ENCODE peak calls at places on chromosomes 11 and 22, in four cellular contexts. G is K562, F is GM12878, T is endothelial cell of umbilical vein. Z is an unnamed sample.

GRCh38 chr22:19995611-19996339 is 20.8 kb downstream of the ARVCF start:
- DNase-seq in G (no peak), F (no peak), T (peak), Z (no peak)

GRCh38 chr11:46755962-46756361 is 36.9 kb downstream of the F2 start:
- DNase-seq in G (no peak), F (no peak), T (no peak), Z (no peak)

GRCh38 chr22:27462190-27462589 is 339.4 kb downstream of the MN1 start:
- DNase-seq in G (no peak), F (no peak), T (no peak), Z (no peak)

GRCh38 chr11:10666556-10666955 is 27.0 kb downstream of the IRAG1 start:
- DNase-seq in G (no peak), F (no peak), T (no peak), Z (peak)

GRCh38 chr22:24703101-24703500 is 71.4 kb downstream of the PIWIL3 start:
- DNase-seq in G (peak), F (no peak), T (no peak), Z (peak)

GRCh38 chr11:2566223-2567025 is 121.6 kb downstream of the KCNQ1 start:
- DNase-seq in G (no peak), F (no peak), T (no peak), Z (no peak)

GRCh38 chr22:50136431-50137047 is 34.0 kb upstream of the PANX2 start:
- DNase-seq in G (no peak), F (no peak), T (no peak), Z (no peak)

GRCh38 chr11:124724854-124725718 is 14.7 kb upstream of the NRGN start:
- DNase-seq in G (no peak), F (peak), T (no peak), Z (no peak)

GRCh38 chr22:35430897-35431322 is 31.0 kb downstream of the MCM5 start:
- DNase-seq in G (peak), F (no peak), T (peak), Z (peak)

GRCh38 chr22:29121124-29121523 is 48.3 kb downstream of the KREMEN1 start:
- DNase-seq in G (no peak), F (no peak), T (no peak), Z (no peak)

GRCh38 chr22:18104566-18104965 is 6.0 kb upstream of the TUBA8 start:
- DNase-seq in G (no peak), F (no peak), T (no peak), Z (peak)

GRCh38 chr11:68469122-68469521 is 8.6 kb downstream of the PPP6R3 start:
- DNase-seq in G (no peak), F (no peak), T (no peak), Z (peak)

GRCh38 chr11:65977621-65978390 is 16.3 kb downstream of the SART1 start:
- DNase-seq in G (no peak), F (no peak), T (no peak), Z (no peak)

GRCh38 chr22:20551805-20552449 is 44.5 kb downstream of the MED15 start:
- DNase-seq in G (no peak), F (no peak), T (peak), Z (no peak)

GRCh38 chr11:120749389-120749788 is 237.8 kb downstream of the GRIK4 start:
- DNase-seq in G (no peak), F (no peak), T (no peak), Z (no peak)

GRCh38 chr22:49914256-49914655 is 4.0 kb downstream of the ALG12 start:
- DNase-seq in G (no peak), F (no peak), T (no peak), Z (no peak)

GRCh38 chr11:67372993-67373915 is at the start of gene CLCF1:
- DNase-seq in G (peak), F (no peak), T (no peak), Z (peak)

GRCh38 chr22:46418827-46419226 is 83.3 kb downstream of the TRMU start:
- DNase-seq in G (no peak), F (no peak), T (no peak), Z (no peak)

GRCh38 chr22:25223269-25223850 is 3.9 kb downstream of the CRYBB2 start:
- DNase-seq in G (no peak), F (no peak), T (no peak), Z (no peak)

GRCh38 chr11:69400769-69401590 is 80.5 kb upstream of the LINC01488 start:
- DNase-seq in G (no peak), F (no peak), T (no peak), Z (no peak)

GRCh38 chr11:78365381-78365792 is 52.2 kb downstream of the GAB2 start:
- DNase-seq in G (no peak), F (no peak), T (no peak), Z (no peak)

GRCh38 chr22:36328635-36329216 is 59.0 kb downstream of the MYH9 start:
- DNase-seq in G (peak), F (peak), T (peak), Z (peak)

GRCh38 chr11:83162377-83162776 is 5.4 kb downstream of the PCF11 start:
- DNase-seq in G (no peak), F (no peak), T (no peak), Z (peak)
- TF ChIP-seq FOS in G (no peak), F (no peak), T (no peak), Z (no peak)

GRCh38 chr11:16893456-16894076 is 120.6 kb downstream of the PLEKHA7 start:
- DNase-seq in G (no peak), F (no peak), T (no peak), Z (no peak)

GRCh38 chr11:16891964-16892363 is 122.2 kb downstream of the PLEKHA7 start:
- DNase-seq in G (no peak), F (no peak), T (no peak), Z (peak)

GRCh38 chr11:16889905-16890304 is 124.3 kb downstream of the PLEKHA7 start:
- DNase-seq in G (no peak), F (no peak), T (no peak), Z (no peak)

GRCh38 chr11:16891170-16891569 is 123.0 kb downstream of the PLEKHA7 start:
- DNase-seq in G (no peak), F (no peak), T (no peak), Z (peak)

DNA sequence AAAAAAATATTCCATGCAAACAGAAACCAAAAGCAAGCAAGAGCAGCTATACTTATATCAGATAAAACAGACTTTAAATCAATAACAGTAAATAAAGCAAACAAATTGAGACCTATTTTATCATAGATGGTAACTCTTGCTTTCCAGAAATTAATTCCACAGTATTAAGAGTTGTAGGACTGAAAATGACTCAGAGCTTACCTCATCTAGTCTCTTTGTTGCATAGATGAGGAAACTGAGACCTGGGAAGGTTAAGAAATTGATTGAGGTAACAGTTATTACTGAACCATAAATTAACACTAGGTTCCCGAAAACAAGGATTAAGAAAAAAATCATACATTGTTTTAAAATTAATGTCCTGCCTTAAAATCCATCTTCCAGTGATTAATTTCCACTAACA is 123.8 kb downstream of the PLEKHA7 start:
- DNase-seq in G (no peak), F (no peak), T (no peak), Z (no peak)
- H3K27ac ChIP-seq in G (no peak), F (no peak), T (no peak), Z (no peak)

GRCh38 chr11:64360403-64360980 is 1.5 kb downstream of the RPS6KA4 start:
- DNase-seq in G (no peak), F (no peak), T (no peak), Z (no peak)

GRCh38 chr11:64358907-64359711 is at the start of gene RPS6KA4:
- DNase-seq in G (peak), F (no peak), T (peak), Z (peak)

GRCh38 chr11:64361659-64362058 is 2.7 kb downstream of the RPS6KA4 start:
- DNase-seq in G (no peak), F (no peak), T (no peak), Z (no peak)

GRCh38 chr11:64358536-64358906 is 441 bp upstream of the RPS6KA4 start:
- DNase-seq in G (no peak), F (no peak), T (no peak), Z (no peak)

GRCh38 chr11:64359712-64360402 is 895 bp downstream of the RPS6KA4 start:
- DNase-seq in G (peak), F (no peak), T (no peak), Z (no peak)
- TF ChIP-seq FOS in G (no peak), F (no peak), T (no peak), Z (no peak)

GRCh38 chr22:22746061-22746962 is 101.9 kb downstream of the GGTLC2 start:
- DNase-seq in G (no peak), F (no peak), T (no peak), Z (no peak)

GRCh38 chr22:22748756-22749155 is 104.3 kb downstream of the GGTLC2 start:
- DNase-seq in G (no peak), F (no peak), T (no peak), Z (no peak)

GRCh38 chr22:22746963-22747933 is 102.8 kb downstream of the GGTLC2 start:
- DNase-seq in G (no peak), F (no peak), T (no peak), Z (no peak)

GRCh38 chr22:22749167-22749758 is 104.8 kb downstream of the GGTLC2 start:
- DNase-seq in G (peak), F (no peak), T (no peak), Z (no peak)

GRCh38 chr22:22748297-22748743 is 103.9 kb downstream of the GGTLC2 start:
- DNase-seq in G (peak), F (no peak), T (peak), Z (peak)
- H3K27ac ChIP-seq in G (no peak), F (no peak), T (no peak), Z (no peak)

GRCh38 chr11:606245-606644 is 9.5 kb downstream of the IRF7 start:
- DNase-seq in G (no peak), F (no peak), T (no peak), Z (no peak)
- TF ChIP-seq FOS in G (no peak), F (no peak), T (no peak), Z (no peak)

GRCh38 chr11:33043221-33043833 is 4.0 kb downstream of the TCP11L1 start:
- DNase-seq in G (no peak), F (no peak), T (no peak), Z (no peak)
- H3K27ac ChIP-seq in G (no peak), F (no peak), T (no peak), Z (no peak)

DNA sequence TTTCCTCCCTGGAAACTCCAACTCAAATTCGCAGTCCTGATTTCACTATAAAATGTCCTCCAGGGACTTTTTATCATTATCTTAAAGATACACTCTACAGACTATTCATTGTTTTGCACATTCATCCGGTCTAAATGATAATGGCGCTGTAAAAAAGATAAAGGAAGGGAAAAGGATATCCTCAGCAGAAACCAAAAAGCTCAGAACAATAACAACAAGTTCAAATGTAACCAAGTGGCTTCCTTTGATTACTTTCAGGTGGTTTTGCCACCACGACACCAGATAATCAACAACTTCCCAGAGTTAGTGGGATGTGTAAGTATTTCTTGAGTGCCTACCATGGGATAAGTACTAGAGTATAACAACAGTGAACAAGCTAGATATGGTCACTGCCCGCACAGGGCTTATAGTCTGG is 26.3 kb downstream of the PRCP start:
- DNase-seq in G (no peak), F (no peak), T (peak), Z (no peak)
- TF ChIP-seq FOS in G (no peak), F (no peak), T (no peak), Z (no peak)

GRCh38 chr11:34636127-34636526 is 15.2 kb downstream of the EHF start:
- DNase-seq in G (no peak), F (no peak), T (no peak), Z (no peak)

GRCh38 chr11:34631737-34632104 is 10.8 kb downstream of the EHF start:
- DNase-seq in G (no peak), F (no peak), T (no peak), Z (no peak)

GRCh38 chr11:34632105-34632780 is 11.3 kb downstream of the EHF start:
- DNase-seq in G (no peak), F (no peak), T (no peak), Z (no peak)

GRCh38 chr11:34633640-34633989 is 12.7 kb downstream of the EHF start:
- DNase-seq in G (no peak), F (no peak), T (no peak), Z (no peak)

DNA sequence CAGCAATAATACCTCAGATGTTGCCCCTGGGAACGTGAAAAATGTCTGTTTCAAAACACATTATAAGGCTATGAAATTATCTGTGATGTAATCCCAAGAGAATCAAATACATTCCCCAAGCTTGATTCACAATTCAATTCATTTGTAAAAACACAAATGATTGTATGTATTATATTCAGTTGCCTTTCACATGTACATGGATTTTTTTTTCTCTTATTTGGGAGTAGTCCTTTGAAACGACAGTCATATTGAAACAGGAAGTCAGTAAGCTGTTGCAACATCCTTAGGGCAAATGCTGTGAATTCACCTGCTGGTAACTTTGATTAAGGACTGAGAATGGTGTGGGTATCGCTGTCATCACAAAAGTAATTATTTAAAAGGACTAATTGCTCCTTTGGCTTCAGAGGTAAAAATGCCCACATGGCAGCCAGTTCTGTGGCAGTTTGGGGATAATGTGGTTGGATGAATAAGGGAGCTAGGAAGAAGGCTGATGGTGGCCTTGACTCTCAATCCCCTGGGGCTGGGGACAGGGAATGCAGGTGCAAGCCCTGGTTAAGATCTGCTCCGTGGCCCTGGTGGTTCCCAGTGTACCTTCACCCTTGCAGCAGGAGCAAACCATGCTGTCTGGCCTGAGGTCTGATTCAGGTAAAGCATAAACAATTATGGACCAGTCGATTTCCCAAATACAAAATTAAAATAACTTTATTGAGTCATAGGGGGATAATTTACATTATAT is 13.3 kb downstream of the EHF start:
- DNase-seq in G (no peak), F (no peak), T (no peak), Z (peak)
- H3K27ac ChIP-seq in G (no peak), F (no peak), T (no peak), Z (no peak)

Z was measured in IMR-90.